ENCODE peak calls at places on chromosomes 6 and 20, in ten cellular contexts. One of them, this sample, is unnamed.

GRCh38 chr6:41239467-41240159 is 11.5 kb downstream of the TREML4 start:
- DNase-seq in GM04504: no peak
- DNase-seq in SIG-M5: no peak
- DNase-seq in fibroblast of lung: no peak
- DNase-seq in ELR: no peak
- DNase-seq in natural killer cell treated with Interleukin-12 subunit alpha and Interleukin-12 subunit beta and Interleukin-15 and Interleukin-18, amount 100 ng/mL, for 72 hours: no peak
- DNase-seq in memory B cell: no peak
- DNase-seq in NCI-H526: no peak
- DNase-seq in AG04450: no peak
- DNase-seq in CD4-positive, alpha-beta memory T cell: no peak
- DNase-seq in this sample: no peak

GRCh38 chr20:35601021-35601973 is 14.3 kb upstream of the SPAG4 start:
- DNase-seq in GM04504: peak
- DNase-seq in SIG-M5: no peak
- DNase-seq in fibroblast of lung: peak
- DNase-seq in ELR: peak
- DNase-seq in natural killer cell treated with Interleukin-12 subunit alpha and Interleukin-12 subunit beta and Interleukin-15 and Interleukin-18, amount 100 ng/mL, for 72 hours: peak
- DNase-seq in memory B cell: peak
- DNase-seq in NCI-H526: peak
- DNase-seq in AG04450: peak
- DNase-seq in CD4-positive, alpha-beta memory T cell: peak
- DNase-seq in this sample: peak

GRCh38 chr6:10451394-10451793 is 36.5 kb upstream of the TFAP2A start:
- DNase-seq in GM04504: no peak
- DNase-seq in SIG-M5: no peak
- DNase-seq in fibroblast of lung: no peak
- DNase-seq in ELR: no peak
- DNase-seq in natural killer cell treated with Interleukin-12 subunit alpha and Interleukin-12 subunit beta and Interleukin-15 and Interleukin-18, amount 100 ng/mL, for 72 hours: no peak
- DNase-seq in memory B cell: no peak
- DNase-seq in NCI-H526: no peak
- DNase-seq in AG04450: no peak
- DNase-seq in CD4-positive, alpha-beta memory T cell: no peak
- DNase-seq in this sample: no peak

GRCh38 chr20:19000071-19000470 is 186.5 kb downstream of the SCP2D1 start:
- DNase-seq in GM04504: no peak
- DNase-seq in SIG-M5: no peak
- DNase-seq in fibroblast of lung: no peak
- DNase-seq in ELR: no peak
- DNase-seq in natural killer cell treated with Interleukin-12 subunit alpha and Interleukin-12 subunit beta and Interleukin-15 and Interleukin-18, amount 100 ng/mL, for 72 hours: no peak
- DNase-seq in memory B cell: no peak
- DNase-seq in NCI-H526: no peak
- DNase-seq in AG04450: no peak
- DNase-seq in CD4-positive, alpha-beta memory T cell: no peak
- DNase-seq in this sample: no peak

GRCh38 chr6:28167926-28168325 is 26.2 kb downstream of the ZKSCAN8 start:
- DNase-seq in GM04504: no peak
- DNase-seq in SIG-M5: no peak
- DNase-seq in fibroblast of lung: no peak
- DNase-seq in ELR: no peak
- DNase-seq in natural killer cell treated with Interleukin-12 subunit alpha and Interleukin-12 subunit beta and Interleukin-15 and Interleukin-18, amount 100 ng/mL, for 72 hours: no peak
- DNase-seq in memory B cell: no peak
- DNase-seq in NCI-H526: no peak
- DNase-seq in AG04450: no peak
- DNase-seq in CD4-positive, alpha-beta memory T cell: no peak
- DNase-seq in this sample: no peak

GRCh38 chr6:1624848-1625341 is 15.2 kb downstream of the FOXC1 start:
- DNase-seq in GM04504: no peak
- DNase-seq in SIG-M5: no peak
- DNase-seq in fibroblast of lung: peak
- DNase-seq in ELR: peak
- DNase-seq in natural killer cell treated with Interleukin-12 subunit alpha and Interleukin-12 subunit beta and Interleukin-15 and Interleukin-18, amount 100 ng/mL, for 72 hours: no peak
- DNase-seq in memory B cell: no peak
- DNase-seq in NCI-H526: no peak
- DNase-seq in AG04450: no peak
- DNase-seq in CD4-positive, alpha-beta memory T cell: no peak
- DNase-seq in this sample: no peak

GRCh38 chr6:90123796-90124195 is 172.8 kb downstream of the BACH2 start:
- DNase-seq in GM04504: no peak
- DNase-seq in SIG-M5: no peak
- DNase-seq in fibroblast of lung: peak
- DNase-seq in ELR: peak
- DNase-seq in natural killer cell treated with Interleukin-12 subunit alpha and Interleukin-12 subunit beta and Interleukin-15 and Interleukin-18, amount 100 ng/mL, for 72 hours: no peak
- DNase-seq in memory B cell: no peak
- DNase-seq in NCI-H526: no peak
- DNase-seq in AG04450: no peak
- DNase-seq in CD4-positive, alpha-beta memory T cell: no peak
- DNase-seq in this sample: no peak

GRCh38 chr6:150831577-150831976 is 33.9 kb upstream of the MTHFD1L start:
- DNase-seq in GM04504: no peak
- DNase-seq in SIG-M5: no peak
- DNase-seq in fibroblast of lung: no peak
- DNase-seq in ELR: no peak
- DNase-seq in natural killer cell treated with Interleukin-12 subunit alpha and Interleukin-12 subunit beta and Interleukin-15 and Interleukin-18, amount 100 ng/mL, for 72 hours: no peak
- DNase-seq in memory B cell: no peak
- DNase-seq in NCI-H526: no peak
- DNase-seq in AG04450: no peak
- DNase-seq in CD4-positive, alpha-beta memory T cell: no peak
- DNase-seq in this sample: no peak

GRCh38 chr20:1336699-1337387 is 7.9 kb upstream of the SDCBP2 start:
- DNase-seq in GM04504: no peak
- DNase-seq in SIG-M5: no peak
- DNase-seq in fibroblast of lung: peak
- DNase-seq in ELR: no peak
- DNase-seq in natural killer cell treated with Interleukin-12 subunit alpha and Interleukin-12 subunit beta and Interleukin-15 and Interleukin-18, amount 100 ng/mL, for 72 hours: no peak
- DNase-seq in memory B cell: no peak
- DNase-seq in NCI-H526: no peak
- DNase-seq in AG04450: no peak
- DNase-seq in CD4-positive, alpha-beta memory T cell: no peak
- DNase-seq in this sample: no peak

GRCh38 chr20:40979247-40979646 is 49.4 kb upstream of the TOP1 start:
- DNase-seq in GM04504: no peak
- DNase-seq in SIG-M5: no peak
- DNase-seq in fibroblast of lung: no peak
- DNase-seq in ELR: no peak
- DNase-seq in natural killer cell treated with Interleukin-12 subunit alpha and Interleukin-12 subunit beta and Interleukin-15 and Interleukin-18, amount 100 ng/mL, for 72 hours: no peak
- DNase-seq in memory B cell: no peak
- DNase-seq in NCI-H526: no peak
- DNase-seq in AG04450: no peak
- DNase-seq in CD4-positive, alpha-beta memory T cell: no peak
- DNase-seq in this sample: no peak

GRCh38 chr20:59656417-59656816 is 52.1 kb downstream of the PHACTR3 start:
- DNase-seq in GM04504: no peak
- DNase-seq in SIG-M5: no peak
- DNase-seq in fibroblast of lung: no peak
- DNase-seq in ELR: no peak
- DNase-seq in natural killer cell treated with Interleukin-12 subunit alpha and Interleukin-12 subunit beta and Interleukin-15 and Interleukin-18, amount 100 ng/mL, for 72 hours: no peak
- DNase-seq in memory B cell: no peak
- DNase-seq in NCI-H526: no peak
- DNase-seq in AG04450: no peak
- DNase-seq in CD4-positive, alpha-beta memory T cell: no peak
- DNase-seq in this sample: no peak

GRCh38 chr6:128017288-128017687 is 116.4 kb upstream of the THEMIS start:
- DNase-seq in GM04504: no peak
- DNase-seq in SIG-M5: no peak
- DNase-seq in fibroblast of lung: no peak
- DNase-seq in ELR: no peak
- DNase-seq in natural killer cell treated with Interleukin-12 subunit alpha and Interleukin-12 subunit beta and Interleukin-15 and Interleukin-18, amount 100 ng/mL, for 72 hours: no peak
- DNase-seq in memory B cell: no peak
- DNase-seq in NCI-H526: no peak
- DNase-seq in AG04450: no peak
- DNase-seq in CD4-positive, alpha-beta memory T cell: no peak
- DNase-seq in this sample: no peak

GRCh38 chr6:125700591-125701353 is 48.7 kb upstream of the HEY2 start:
- DNase-seq in GM04504: no peak
- DNase-seq in SIG-M5: no peak
- DNase-seq in fibroblast of lung: no peak
- DNase-seq in ELR: no peak
- DNase-seq in natural killer cell treated with Interleukin-12 subunit alpha and Interleukin-12 subunit beta and Interleukin-15 and Interleukin-18, amount 100 ng/mL, for 72 hours: no peak
- DNase-seq in memory B cell: no peak
- DNase-seq in NCI-H526: no peak
- DNase-seq in AG04450: no peak
- DNase-seq in CD4-positive, alpha-beta memory T cell: no peak
- DNase-seq in this sample: no peak

GRCh38 chr6:150352321-150353296 is 16.2 kb upstream of the IYD start:
- DNase-seq in GM04504: peak
- DNase-seq in SIG-M5: no peak
- DNase-seq in fibroblast of lung: peak
- DNase-seq in ELR: peak
- DNase-seq in natural killer cell treated with Interleukin-12 subunit alpha and Interleukin-12 subunit beta and Interleukin-15 and Interleukin-18, amount 100 ng/mL, for 72 hours: no peak
- DNase-seq in memory B cell: no peak
- DNase-seq in NCI-H526: no peak
- DNase-seq in AG04450: no peak
- DNase-seq in CD4-positive, alpha-beta memory T cell: no peak
- DNase-seq in this sample: no peak

GRCh38 chr20:10217517-10218410 is 866 bp upstream of the SNAP25 start:
- DNase-seq in GM04504: no peak
- DNase-seq in SIG-M5: no peak
- DNase-seq in fibroblast of lung: peak
- DNase-seq in ELR: peak
- DNase-seq in natural killer cell treated with Interleukin-12 subunit alpha and Interleukin-12 subunit beta and Interleukin-15 and Interleukin-18, amount 100 ng/mL, for 72 hours: peak
- DNase-seq in memory B cell: no peak
- DNase-seq in NCI-H526: peak
- DNase-seq in AG04450: peak
- DNase-seq in CD4-positive, alpha-beta memory T cell: no peak
- DNase-seq in this sample: no peak

GRCh38 chr20:62996596-62996982 is 10.2 kb downstream of the BHLHE23 start:
- DNase-seq in GM04504: no peak
- DNase-seq in SIG-M5: no peak
- DNase-seq in fibroblast of lung: no peak
- DNase-seq in ELR: no peak
- DNase-seq in natural killer cell treated with Interleukin-12 subunit alpha and Interleukin-12 subunit beta and Interleukin-15 and Interleukin-18, amount 100 ng/mL, for 72 hours: no peak
- DNase-seq in memory B cell: no peak
- DNase-seq in NCI-H526: no peak
- DNase-seq in AG04450: no peak
- DNase-seq in CD4-positive, alpha-beta memory T cell: no peak
- DNase-seq in this sample: no peak

GRCh38 chr6:21278078-21278790 is 315.3 kb upstream of the SOX4 start:
- DNase-seq in GM04504: no peak
- DNase-seq in SIG-M5: no peak
- DNase-seq in fibroblast of lung: no peak
- DNase-seq in ELR: no peak
- DNase-seq in natural killer cell treated with Interleukin-12 subunit alpha and Interleukin-12 subunit beta and Interleukin-15 and Interleukin-18, amount 100 ng/mL, for 72 hours: no peak
- DNase-seq in memory B cell: no peak
- DNase-seq in NCI-H526: no peak
- DNase-seq in AG04450: no peak
- DNase-seq in CD4-positive, alpha-beta memory T cell: no peak
- DNase-seq in this sample: no peak

GRCh38 chr20:14441201-14441600 is 103.8 kb upstream of the FLRT3 start:
- DNase-seq in GM04504: no peak
- DNase-seq in SIG-M5: no peak
- DNase-seq in fibroblast of lung: no peak
- DNase-seq in ELR: peak
- DNase-seq in natural killer cell treated with Interleukin-12 subunit alpha and Interleukin-12 subunit beta and Interleukin-15 and Interleukin-18, amount 100 ng/mL, for 72 hours: no peak
- DNase-seq in memory B cell: no peak
- DNase-seq in NCI-H526: no peak
- DNase-seq in AG04450: no peak
- DNase-seq in CD4-positive, alpha-beta memory T cell: no peak
- DNase-seq in this sample: no peak

GRCh38 chr6:91633374-91634184 is 1046.7 kb upstream of the MAP3K7 start:
- DNase-seq in GM04504: no peak
- DNase-seq in SIG-M5: no peak
- DNase-seq in fibroblast of lung: no peak
- DNase-seq in ELR: no peak
- DNase-seq in natural killer cell treated with Interleukin-12 subunit alpha and Interleukin-12 subunit beta and Interleukin-15 and Interleukin-18, amount 100 ng/mL, for 72 hours: no peak
- DNase-seq in memory B cell: no peak
- DNase-seq in NCI-H526: peak
- DNase-seq in AG04450: no peak
- DNase-seq in CD4-positive, alpha-beta memory T cell: no peak
- DNase-seq in this sample: no peak

GRCh38 chr20:38353298-38353697 is 7.0 kb downstream of the LBP start:
- DNase-seq in GM04504: no peak
- DNase-seq in SIG-M5: no peak
- DNase-seq in fibroblast of lung: peak
- DNase-seq in ELR: no peak
- DNase-seq in natural killer cell treated with Interleukin-12 subunit alpha and Interleukin-12 subunit beta and Interleukin-15 and Interleukin-18, amount 100 ng/mL, for 72 hours: no peak
- DNase-seq in memory B cell: no peak
- DNase-seq in NCI-H526: no peak
- DNase-seq in AG04450: no peak
- DNase-seq in CD4-positive, alpha-beta memory T cell: no peak
- DNase-seq in this sample: no peak

GRCh38 chr20:33995053-33995816 is 1.5 kb downstream of the RALY start:
- DNase-seq in GM04504: no peak
- DNase-seq in SIG-M5: no peak
- DNase-seq in fibroblast of lung: no peak
- DNase-seq in ELR: peak
- DNase-seq in natural killer cell treated with Interleukin-12 subunit alpha and Interleukin-12 subunit beta and Interleukin-15 and Interleukin-18, amount 100 ng/mL, for 72 hours: no peak
- DNase-seq in memory B cell: no peak
- DNase-seq in NCI-H526: no peak
- DNase-seq in AG04450: no peak
- DNase-seq in CD4-positive, alpha-beta memory T cell: no peak
- DNase-seq in this sample: no peak

GRCh38 chr20:15155848-15156401 is 818.5 kb upstream of the FLRT3 start:
- DNase-seq in GM04504: no peak
- DNase-seq in SIG-M5: no peak
- DNase-seq in fibroblast of lung: no peak
- DNase-seq in ELR: no peak
- DNase-seq in natural killer cell treated with Interleukin-12 subunit alpha and Interleukin-12 subunit beta and Interleukin-15 and Interleukin-18, amount 100 ng/mL, for 72 hours: no peak
- DNase-seq in memory B cell: no peak
- DNase-seq in NCI-H526: no peak
- DNase-seq in AG04450: no peak
- DNase-seq in CD4-positive, alpha-beta memory T cell: no peak
- DNase-seq in this sample: no peak

GRCh38 chr6:109872549-109872948 is 105.6 kb upstream of the GPR6 start:
- DNase-seq in GM04504: no peak
- DNase-seq in SIG-M5: no peak
- DNase-seq in fibroblast of lung: no peak
- DNase-seq in ELR: no peak
- DNase-seq in natural killer cell treated with Interleukin-12 subunit alpha and Interleukin-12 subunit beta and Interleukin-15 and Interleukin-18, amount 100 ng/mL, for 72 hours: no peak
- DNase-seq in memory B cell: no peak
- DNase-seq in NCI-H526: no peak
- DNase-seq in AG04450: no peak
- DNase-seq in CD4-positive, alpha-beta memory T cell: no peak
- DNase-seq in this sample: no peak

GRCh38 chr6:144216668-144217218 is 66.4 kb downstream of the STX11 start:
- DNase-seq in GM04504: no peak
- DNase-seq in SIG-M5: no peak
- DNase-seq in fibroblast of lung: no peak
- DNase-seq in ELR: peak
- DNase-seq in natural killer cell treated with Interleukin-12 subunit alpha and Interleukin-12 subunit beta and Interleukin-15 and Interleukin-18, amount 100 ng/mL, for 72 hours: peak
- DNase-seq in memory B cell: no peak
- DNase-seq in NCI-H526: no peak
- DNase-seq in AG04450: no peak
- DNase-seq in CD4-positive, alpha-beta memory T cell: no peak
- DNase-seq in this sample: no peak

GRCh38 chr20:60819511-60819910 is 432.6 kb upstream of the CDH4 start:
- DNase-seq in GM04504: no peak
- DNase-seq in SIG-M5: no peak
- DNase-seq in fibroblast of lung: no peak
- DNase-seq in ELR: no peak
- DNase-seq in natural killer cell treated with Interleukin-12 subunit alpha and Interleukin-12 subunit beta and Interleukin-15 and Interleukin-18, amount 100 ng/mL, for 72 hours: no peak
- DNase-seq in memory B cell: no peak
- DNase-seq in NCI-H526: no peak
- DNase-seq in AG04450: no peak
- DNase-seq in CD4-positive, alpha-beta memory T cell: no peak
- DNase-seq in this sample: no peak

GRCh38 chr6:111938710-111939109 is 65.5 kb upstream of the FYN start:
- DNase-seq in GM04504: no peak
- DNase-seq in SIG-M5: no peak
- DNase-seq in fibroblast of lung: peak
- DNase-seq in ELR: peak
- DNase-seq in natural killer cell treated with Interleukin-12 subunit alpha and Interleukin-12 subunit beta and Interleukin-15 and Interleukin-18, amount 100 ng/mL, for 72 hours: no peak
- DNase-seq in memory B cell: no peak
- DNase-seq in NCI-H526: no peak
- DNase-seq in AG04450: peak
- DNase-seq in CD4-positive, alpha-beta memory T cell: no peak
- DNase-seq in this sample: no peak

GRCh38 chr6:157034433-157035230 is 257.5 kb downstream of the ARID1B start:
- DNase-seq in GM04504: no peak
- DNase-seq in SIG-M5: no peak
- DNase-seq in fibroblast of lung: peak
- DNase-seq in ELR: peak
- DNase-seq in natural killer cell treated with Interleukin-12 subunit alpha and Interleukin-12 subunit beta and Interleukin-15 and Interleukin-18, amount 100 ng/mL, for 72 hours: no peak
- DNase-seq in memory B cell: no peak
- DNase-seq in NCI-H526: peak
- DNase-seq in AG04450: no peak
- DNase-seq in CD4-positive, alpha-beta memory T cell: peak
- DNase-seq in this sample: no peak

GRCh38 chr20:46872315-46873211 is 22.1 kb upstream of the EYA2 start:
- DNase-seq in GM04504: no peak
- DNase-seq in SIG-M5: no peak
- DNase-seq in fibroblast of lung: peak
- DNase-seq in ELR: peak
- DNase-seq in natural killer cell treated with Interleukin-12 subunit alpha and Interleukin-12 subunit beta and Interleukin-15 and Interleukin-18, amount 100 ng/mL, for 72 hours: no peak
- DNase-seq in memory B cell: no peak
- DNase-seq in NCI-H526: no peak
- DNase-seq in AG04450: no peak
- DNase-seq in CD4-positive, alpha-beta memory T cell: no peak
- DNase-seq in this sample: no peak

This sample was measured in NCI-H1694.